ENCODE peak calls at places on chromosomes 13 and 19, in ten cellular contexts. K is IMR-90, Z is cardiac muscle cell, N is A673, X is vagina, I is mammary epithelial cell, W is esophagus muscularis mucosa, S is left lung, V is adrenal gland, O is tibial nerve. Q is an unnamed sample.

GRCh38 chr19:17429661-17430101 is 9.8 kb downstream of the MVB12A start:
- DNase-seq in K (no peak), Z (no peak), N (no peak), X (no peak), I (no peak), W (no peak), S (peak), V (peak), O (no peak), Q (no peak)

GRCh38 chr13:77325371-77325941 is 1.4 kb downstream of the MYCBP2 start:
- DNase-seq in K (no peak), Z (peak), N (no peak), X (no peak), I (peak), W (no peak), S (no peak), V (no peak), O (no peak), Q (peak)

GRCh38 chr13:21101865-21102576 is 40.6 kb upstream of the LATS2 start:
- DNase-seq in K (no peak), Z (no peak), N (no peak), X (no peak), I (no peak), W (no peak), S (no peak), V (no peak), O (no peak), Q (no peak)

GRCh38 chr19:15251749-15252397 is 19.6 kb upstream of the EPHX3 start:
- DNase-seq in K (peak), Z (peak), N (peak), X (no peak), I (peak), W (peak), S (no peak), V (peak), O (peak), Q (no peak)

GRCh38 chr13:50678464-50679162 is 164.9 kb downstream of the DLEU7 start:
- DNase-seq in K (peak), Z (peak), N (no peak), X (no peak), I (peak), W (peak), S (no peak), V (no peak), O (no peak), Q (no peak)

GRCh38 chr13:113584205-113584869 is at the start of gene TFDP1:
- DNase-seq in K (peak), Z (peak), N (peak), X (peak), I (peak), W (peak), S (peak), V (peak), O (no peak), Q (peak)

GRCh38 chr13:89343165-89343564 is 1672.0 kb downstream of the SLITRK5 start:
- DNase-seq in K (no peak), Z (no peak), N (no peak), X (no peak), I (peak), W (no peak), S (no peak), V (no peak), O (no peak), Q (no peak)

GRCh38 chr13:105442941-105443340 is 1092.5 kb downstream of the EFNB2 start:
- DNase-seq in K (peak), Z (peak), N (peak), X (no peak), I (peak), W (no peak), S (no peak), V (no peak), O (no peak), Q (no peak)

GRCh38 chr13:111911141-111911720 is 155.7 kb upstream of the SOX1 start:
- DNase-seq in K (no peak), Z (no peak), N (no peak), X (peak), I (no peak), W (peak), S (no peak), V (no peak), O (no peak), Q (no peak)

GRCh38 chr13:33112745-33113144 is 96.5 kb downstream of the KL start:
- DNase-seq in K (peak), Z (no peak), N (no peak), X (no peak), I (no peak), W (no peak), S (no peak), V (no peak), O (no peak), Q (no peak)

GRCh38 chr13:33676045-33676699 is 141.8 kb upstream of the RFC3 start:
- DNase-seq in K (no peak), Z (peak), N (no peak), X (no peak), I (no peak), W (no peak), S (no peak), V (peak), O (no peak), Q (no peak)

GRCh38 chr19:5585461-5586299 is 17.9 kb upstream of the TINCR start:
- DNase-seq in K (no peak), Z (no peak), N (peak), X (no peak), I (no peak), W (no peak), S (no peak), V (peak), O (no peak), Q (peak)

GRCh38 chr19:15631817-15632216 is 8.9 kb upstream of the CYP4F3 start:
- DNase-seq in K (no peak), Z (peak), N (peak), X (no peak), I (no peak), W (no peak), S (no peak), V (peak), O (no peak), Q (no peak)

GRCh38 chr13:45396548-45397095 is 21.6 kb downstream of the SLC25A30 start:
- DNase-seq in K (peak), Z (peak), N (no peak), X (no peak), I (no peak), W (no peak), S (no peak), V (no peak), O (no peak), Q (peak)

GRCh38 chr19:19627716-19628498 is at the start of gene LPAR2:
- DNase-seq in K (no peak), Z (peak), N (peak), X (no peak), I (peak), W (no peak), S (peak), V (no peak), O (no peak), Q (peak)

GRCh38 chr19:4539697-4540581 is at the start of gene LRG1:
- DNase-seq in K (no peak), Z (peak), N (no peak), X (no peak), I (no peak), W (no peak), S (peak), V (no peak), O (no peak), Q (no peak)

GRCh38 chr13:67200183-67200582 is 30.0 kb downstream of the PCDH9 start:
- DNase-seq in K (no peak), Z (no peak), N (no peak), X (no peak), I (no peak), W (no peak), S (no peak), V (no peak), O (no peak), Q (no peak)

GRCh38 chr13:49494645-49495044 is 1.1 kb upstream of the PHF11 start:
- DNase-seq in K (no peak), Z (no peak), N (no peak), X (no peak), I (no peak), W (no peak), S (no peak), V (no peak), O (no peak), Q (no peak)
- H3K27ac ChIP-seq in K (no peak), Z (no peak), N (no peak), X (peak), I (peak), W (peak), S (peak), V (peak), O (peak), Q (peak)

GRCh38 chr19:47239152-47239551 is 8.2 kb upstream of the BBC3 start:
- DNase-seq in K (no peak), Z (no peak), N (no peak), X (no peak), I (no peak), W (no peak), S (no peak), V (no peak), O (no peak), Q (no peak)

GRCh38 chr19:47239610-47240296 is 8.8 kb upstream of the BBC3 start:
- DNase-seq in K (peak), Z (peak), N (peak), X (no peak), I (peak), W (no peak), S (peak), V (peak), O (no peak), Q (peak)

GRCh38 chr19:47241919-47242644 is 11.1 kb upstream of the BBC3 start:
- DNase-seq in K (no peak), Z (no peak), N (no peak), X (no peak), I (peak), W (no peak), S (no peak), V (no peak), O (no peak), Q (no peak)

GRCh38 chr19:47240996-47241918 is 10.3 kb upstream of the BBC3 start:
- DNase-seq in K (peak), Z (peak), N (peak), X (no peak), I (peak), W (no peak), S (peak), V (peak), O (no peak), Q (peak)

DNA sequence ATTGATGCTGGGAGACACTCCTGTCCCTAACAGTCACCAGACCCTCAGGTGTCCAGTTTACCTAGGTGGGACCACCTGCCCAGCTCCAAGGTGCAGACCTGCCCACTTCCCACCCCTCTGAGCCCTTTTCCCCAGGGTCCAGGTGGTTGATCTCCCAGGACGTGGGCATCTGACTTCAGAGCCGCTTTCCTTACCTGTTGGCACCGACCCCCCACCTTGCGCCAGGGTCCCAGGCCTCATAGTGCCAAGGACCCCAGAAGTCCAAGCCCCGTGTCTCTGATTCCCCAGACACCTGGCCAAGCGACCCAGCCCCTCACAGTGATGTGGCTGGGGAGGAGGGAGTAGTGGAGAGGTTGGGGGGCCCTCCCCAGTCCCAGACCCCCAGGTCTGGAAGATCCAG is 9.6 kb upstream of the BBC3 start:
- DNase-seq in K (no peak), Z (no peak), N (no peak), X (no peak), I (no peak), W (no peak), S (no peak), V (no peak), O (no peak), Q (no peak)
- H3K4me3 ChIP-seq in K (no peak), Z (no peak), N (no peak), X (no peak), I (no peak), W (no peak), S (no peak), V (no peak), O (no peak), Q (no peak)

GRCh38 chr13:42594577-42595571 is 20.9 kb downstream of the TNFSF11 start:
- DNase-seq in K (peak), Z (peak), N (peak), X (no peak), I (peak), W (no peak), S (no peak), V (peak), O (no peak), Q (peak)
- H3K27ac ChIP-seq in K (no peak), Z (no peak), N (no peak), X (no peak), I (no peak), W (no peak), S (peak), V (no peak), O (no peak), Q (no peak)

DNA sequence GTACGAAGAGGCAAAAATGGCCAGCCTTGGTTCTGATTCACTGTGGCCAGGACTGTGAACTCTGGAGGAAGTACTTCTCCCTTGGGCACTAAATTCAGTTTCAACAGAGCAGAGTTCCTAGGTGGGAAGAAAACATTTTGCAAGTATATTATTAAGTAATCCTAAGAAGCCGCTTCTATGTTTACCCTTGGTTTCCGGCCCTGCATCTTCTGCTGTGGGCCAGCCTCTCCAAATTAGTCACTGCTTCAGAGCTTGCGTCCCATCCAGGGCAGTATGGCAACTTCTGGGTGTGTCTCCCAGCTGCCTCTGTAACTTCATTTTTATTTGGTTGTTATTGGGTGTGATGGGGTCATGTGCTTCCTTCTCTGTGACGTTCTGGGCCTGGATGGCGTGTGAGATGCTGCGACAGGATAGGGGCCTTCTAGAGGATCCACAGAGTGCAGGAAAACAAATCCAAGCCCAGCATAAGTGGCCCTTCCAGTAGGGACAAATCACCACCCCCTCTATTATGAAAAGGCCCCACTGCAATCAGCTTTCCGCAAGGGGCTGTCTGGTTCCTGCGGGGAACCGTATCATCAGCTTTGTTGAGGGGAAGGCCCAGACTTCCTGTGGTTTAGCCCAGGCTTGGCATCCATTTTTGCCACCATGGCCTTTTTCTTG is 55.1 kb upstream of the C1QTNF9 start:
- DNase-seq in K (no peak), Z (peak), N (no peak), X (no peak), I (no peak), W (no peak), S (no peak), V (no peak), O (no peak), Q (peak)
- H3K4me3 ChIP-seq in K (no peak), Z (no peak), N (no peak), X (no peak), I (no peak), W (no peak), S (peak), V (no peak), O (no peak), Q (peak)

GRCh38 chr19:49632576-49632975 is 7.4 kb downstream of the RRAS start:
- DNase-seq in K (no peak), Z (no peak), N (no peak), X (no peak), I (no peak), W (no peak), S (no peak), V (no peak), O (no peak), Q (no peak)

GRCh38 chr19:49631610-49632192 is 8.2 kb downstream of the RRAS start:
- DNase-seq in K (no peak), Z (no peak), N (no peak), X (no peak), I (no peak), W (no peak), S (no peak), V (no peak), O (no peak), Q (no peak)

GRCh38 chr19:49635530-49636229 is 4.3 kb downstream of the RRAS start:
- DNase-seq in K (peak), Z (no peak), N (peak), X (no peak), I (no peak), W (no peak), S (no peak), V (no peak), O (no peak), Q (no peak)

GRCh38 chr19:49629659-49630058 is 10.3 kb downstream of the RRAS start:
- DNase-seq in K (no peak), Z (no peak), N (no peak), X (no peak), I (no peak), W (no peak), S (no peak), V (no peak), O (no peak), Q (no peak)

GRCh38 chr19:49631279-49631588 is 8.7 kb downstream of the RRAS start:
- DNase-seq in K (no peak), Z (no peak), N (no peak), X (no peak), I (no peak), W (no peak), S (no peak), V (no peak), O (no peak), Q (no peak)
- H3K27ac ChIP-seq in K (no peak), Z (no peak), N (peak), X (no peak), I (no peak), W (no peak), S (no peak), V (no peak), O (no peak), Q (no peak)

Q was measured in CD8-positive, alpha-beta memory T cell.